ENCODE peak calls at places on chromosomes 3 and 15, in seven cellular contexts. N, E, W, M, L, G and O are unnamed samples.

GRCh38 chr3:22886394-22886793 is 316.7 kb upstream of the UBE2E2 start:
- DNase-seq in G (no peak), E (no peak), M (no peak), W (peak), L (peak), N (no peak), O (peak)

GRCh38 chr3:40891186-40891585 is 308.1 kb upstream of the CTNNB1 start:
- DNase-seq in L (no peak), E (no peak), W (no peak), G (no peak), N (no peak), M (no peak), O (no peak)

GRCh38 chr3:32447865-32448400 is 54.7 kb downstream of the CMTM6 start:
- DNase-seq in M (no peak), L (no peak), G (no peak), E (no peak), N (no peak), W (no peak), O (no peak)

GRCh38 chr3:29381595-29381994 is 100.7 kb downstream of the RBMS3 start:
- DNase-seq in W (no peak), E (no peak), G (no peak), L (no peak), M (no peak), N (no peak), O (no peak)

GRCh38 chr3:117356296-117356695 is 646.7 kb downstream of the TUSC7 start:
- DNase-seq in E (no peak), L (no peak), M (no peak), G (no peak), N (no peak), W (no peak), O (no peak)

GRCh38 chr3:147130461-147130860 is 275.9 kb downstream of the ZIC4 start:
- DNase-seq in L (no peak), M (no peak), W (no peak), E (no peak), G (no peak), N (no peak), O (no peak)

GRCh38 chr15:63539517-63539916 is 35.1 kb downstream of the USP3 start:
- DNase-seq in G (no peak), M (no peak), L (no peak), W (peak), E (peak), N (no peak), O (no peak)

GRCh38 chr3:139764069-139764905 is 86.5 kb upstream of the NMNAT3 start:
- DNase-seq in E (peak), M (no peak), L (no peak), N (no peak), G (no peak), W (no peak), O (no peak)

GRCh38 chr3:55537563-55537962 is 50.5 kb upstream of the WNT5A start:
- DNase-seq in N (no peak), G (no peak), W (no peak), L (no peak), M (no peak), E (no peak), O (no peak)

GRCh38 chr3:101249512-101249911 is 70.9 kb downstream of the IMPG2 start:
- DNase-seq in M (no peak), E (no peak), N (no peak), G (no peak), L (no peak), W (no peak), O (no peak)

GRCh38 chr3:192802957-192803899 is 75.9 kb upstream of the FGF12 start:
- DNase-seq in G (peak), L (no peak), N (peak), E (peak), M (peak), W (peak), O (peak)

GRCh38 chr3:78887608-78888011 is 880.2 kb downstream of the ROBO1 start:
- DNase-seq in G (no peak), M (peak), W (no peak), L (no peak), E (peak), N (no peak), O (no peak)

GRCh38 chr3:39850707-39851014 is 41.3 kb downstream of the MYRIP start:
- DNase-seq in L (no peak), M (no peak), N (no peak), E (no peak), G (no peak), W (no peak), O (no peak)

GRCh38 chr3:5226783-5227182 is 39.3 kb downstream of the EDEM1 start:
- DNase-seq in G (no peak), N (peak), E (peak), W (peak), M (peak), L (no peak), O (peak)

GRCh38 chr3:188262913-188263683 is 109.1 kb downstream of the LPP start:
- DNase-seq in G (no peak), M (peak), N (no peak), L (peak), W (peak), E (peak), O (no peak)

GRCh38 chr3:4979401-4980228 is at the start of gene BHLHE40:
- DNase-seq in E (peak), N (no peak), L (no peak), G (no peak), M (no peak), W (peak), O (peak)

GRCh38 chr3:46552538-46552937 is 13.6 kb downstream of the LRRC2 start:
- DNase-seq in L (no peak), G (no peak), M (no peak), W (no peak), E (no peak), N (no peak), O (no peak)

GRCh38 chr3:197520311-197521276 is 35.2 kb downstream of the BDH1 start:
- DNase-seq in W (peak), N (no peak), E (peak), M (peak), L (no peak), G (no peak), O (no peak)

GRCh38 chr3:37736632-37737031 is 125.0 kb upstream of the CTDSPL start:
- DNase-seq in G (no peak), W (no peak), L (no peak), N (no peak), M (no peak), E (peak), O (no peak)

GRCh38 chr3:78765671-78766485 is 1001.9 kb downstream of the ROBO1 start:
- DNase-seq in G (no peak), L (no peak), N (no peak), W (peak), E (no peak), M (no peak), O (no peak)

GRCh38 chr3:155880286-155880685 is 9.8 kb downstream of the GMPS start:
- DNase-seq in W (no peak), N (no peak), M (no peak), G (no peak), L (no peak), E (no peak), O (no peak)

GRCh38 chr3:53350652-53351051 is 3.3 kb upstream of the DCP1A start:
- DNase-seq in G (no peak), M (peak), W (peak), L (no peak), N (no peak), E (peak), O (peak)

GRCh38 chr15:82849556-82850241 is 40.3 kb downstream of the WHAMM start:
- DNase-seq in N (peak), E (peak), W (peak), G (peak), L (no peak), M (peak), O (peak)